ENCODE peak calls at places on chromosomes 4 and X, in seven cellular contexts. One of them, this sample, is unnamed.

GRCh38 chr4:139745111-139745639 is 79.6 kb downstream of the MGST2 start:
- DNase-seq in RWPE2: no peak
- DNase-seq in heart right ventricle: no peak
- DNase-seq in GM23338: no peak
- DNase-seq in tibial artery: no peak
- DNase-seq in osteoblast: no peak
- DNase-seq in fibroblast of pulmonary artery: no peak
- DNase-seq in this sample: no peak

GRCh38 chr4:173490817-173491518 is 39.1 kb downstream of the HAND2 start:
- DNase-seq in heart right ventricle: no peak
- DNase-seq in GM23338: no peak
- DNase-seq in RWPE2: no peak
- DNase-seq in fibroblast of pulmonary artery: peak; percentile 78
- DNase-seq in osteoblast: no peak
- DNase-seq in tibial artery: no peak
- DNase-seq in this sample: no peak

GRCh38 chr4:82567444-82567843 is 5.7 kb upstream of the TMEM150C start:
- DNase-seq in fibroblast of pulmonary artery: no peak
- DNase-seq in RWPE2: no peak
- DNase-seq in heart right ventricle: no peak
- DNase-seq in tibial artery: no peak
- DNase-seq in osteoblast: no peak
- DNase-seq in GM23338: no peak
- DNase-seq in this sample: no peak

GRCh38 chrX:109760241-109760921 is 27.3 kb upstream of the ACSL4 start:
- DNase-seq in fibroblast of pulmonary artery: no peak
- DNase-seq in RWPE2: no peak
- DNase-seq in osteoblast: no peak
- DNase-seq in GM23338: no peak
- DNase-seq in tibial artery: no peak
- DNase-seq in heart right ventricle: no peak
- DNase-seq in this sample: no peak

GRCh38 chr4:176443646-176444409 is 124.1 kb downstream of the SPCS3 start:
- DNase-seq in fibroblast of pulmonary artery: peak; percentile 32
- DNase-seq in tibial artery: no peak
- DNase-seq in osteoblast: no peak
- DNase-seq in RWPE2: no peak
- DNase-seq in heart right ventricle: no peak
- DNase-seq in GM23338: no peak
- DNase-seq in this sample: no peak

GRCh38 chrX:20530319-20530979 is 263.7 kb upstream of the RPS6KA3 start:
- DNase-seq in heart right ventricle: peak; percentile 33
- DNase-seq in GM23338: peak; percentile 62
- DNase-seq in tibial artery: peak; percentile 44
- DNase-seq in osteoblast: peak; percentile 45
- DNase-seq in RWPE2: no peak
- DNase-seq in fibroblast of pulmonary artery: peak; percentile 67
- DNase-seq in this sample: peak; percentile 44

GRCh38 chrX:48934581-48935331 is 15.9 kb upstream of the PIM2 start:
- DNase-seq in RWPE2: no peak
- DNase-seq in GM23338: no peak
- DNase-seq in heart right ventricle: no peak
- DNase-seq in osteoblast: no peak
- DNase-seq in tibial artery: no peak
- DNase-seq in fibroblast of pulmonary artery: no peak
- DNase-seq in this sample: no peak

GRCh38 chrX:119228506-119229290 is 7.4 kb upstream of the PGRMC1 start:
- DNase-seq in fibroblast of pulmonary artery: peak; percentile 94
- DNase-seq in osteoblast: peak; percentile 90
- DNase-seq in RWPE2: no peak
- DNase-seq in tibial artery: no peak
- DNase-seq in GM23338: no peak
- DNase-seq in heart right ventricle: no peak
- DNase-seq in this sample: no peak

GRCh38 chr4:21888195-21888976 is 60.2 kb downstream of the KCNIP4 start:
- DNase-seq in heart right ventricle: no peak
- DNase-seq in fibroblast of pulmonary artery: peak; percentile 82
- DNase-seq in RWPE2: no peak
- DNase-seq in GM23338: no peak
- DNase-seq in osteoblast: no peak
- DNase-seq in tibial artery: no peak
- DNase-seq in this sample: no peak

GRCh38 chr4:44056721-44057151 is 391.9 kb downstream of the KCTD8 start:
- DNase-seq in GM23338: peak; percentile 95
- DNase-seq in heart right ventricle: no peak
- DNase-seq in RWPE2: no peak
- DNase-seq in osteoblast: no peak
- DNase-seq in tibial artery: no peak
- DNase-seq in fibroblast of pulmonary artery: no peak
- DNase-seq in this sample: no peak

GRCh38 chr4:150259861-150260567 is 181.8 kb downstream of the DCLK2 start:
- DNase-seq in heart right ventricle: peak; percentile 18
- DNase-seq in osteoblast: no peak
- DNase-seq in tibial artery: no peak
- DNase-seq in RWPE2: no peak
- DNase-seq in fibroblast of pulmonary artery: no peak
- DNase-seq in GM23338: no peak
- DNase-seq in this sample: no peak

GRCh38 chr4:144599621-144600020 is 46.3 kb upstream of the HHIP start:
- DNase-seq in tibial artery: no peak
- DNase-seq in heart right ventricle: no peak
- DNase-seq in RWPE2: no peak
- DNase-seq in GM23338: no peak
- DNase-seq in fibroblast of pulmonary artery: no peak
- DNase-seq in osteoblast: no peak
- DNase-seq in this sample: no peak

GRCh38 chr4:5753766-5754528 is 42.9 kb downstream of the EVC start:
- DNase-seq in fibroblast of pulmonary artery: peak; percentile 96
- DNase-seq in GM23338: no peak
- DNase-seq in tibial artery: no peak
- DNase-seq in heart right ventricle: no peak
- DNase-seq in osteoblast: peak; percentile 97
- DNase-seq in RWPE2: no peak
- DNase-seq in this sample: peak; percentile 29

DNA sequence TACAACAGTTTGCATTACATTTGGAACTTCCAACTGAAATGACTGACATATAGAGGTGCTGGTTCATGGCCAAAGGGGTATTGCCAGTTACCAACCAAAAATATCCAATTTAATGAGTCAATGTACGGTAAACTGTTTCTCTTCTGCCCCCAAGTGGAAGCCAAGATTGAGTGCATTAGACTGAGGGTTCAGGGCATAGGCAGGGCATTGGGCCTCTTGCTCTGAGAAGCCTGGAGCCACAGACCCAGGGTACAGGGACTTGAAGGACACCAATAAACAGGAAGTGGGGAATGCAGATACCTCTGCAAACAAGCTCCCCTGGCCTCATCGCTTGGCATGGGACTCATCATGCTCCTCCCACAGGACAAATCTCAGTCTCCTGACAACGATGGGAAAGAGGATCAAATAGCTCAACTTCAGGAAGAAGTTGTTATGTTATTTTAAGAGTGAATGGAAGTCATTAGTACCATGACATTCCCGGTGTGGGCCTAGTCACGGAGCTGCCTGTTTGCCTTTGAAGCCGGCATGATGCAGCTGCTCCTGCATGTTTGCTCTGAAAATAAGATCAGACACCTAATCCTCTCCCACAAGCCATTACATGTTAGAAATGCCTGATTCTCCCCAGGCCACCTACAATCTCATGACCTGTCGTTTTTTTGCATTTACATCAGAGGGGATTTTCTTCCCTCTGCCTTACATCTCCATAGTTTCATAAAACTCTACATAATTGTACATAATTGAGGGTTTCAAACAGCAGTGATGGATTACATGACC is 224.2 kb downstream of the RCHY1 start:
- DNase-seq in fibroblast of pulmonary artery: peak; percentile 12
- DNase-seq in tibial artery: no peak
- DNase-seq in heart right ventricle: no peak
- DNase-seq in RWPE2: no peak
- DNase-seq in GM23338: peak; percentile 81
- DNase-seq in osteoblast: peak; percentile 31
- DNase-seq in this sample: peak; percentile 67
- TF ChIP-seq CTCF in fibroblast of pulmonary artery: peak; percentile 19
- TF ChIP-seq CTCF in tibial artery: no peak
- TF ChIP-seq CTCF in heart right ventricle: peak; percentile 33
- TF ChIP-seq CTCF in RWPE2: peak; percentile 40
- TF ChIP-seq CTCF in GM23338: peak; percentile 89
- TF ChIP-seq CTCF in osteoblast: peak; percentile 28
- TF ChIP-seq CTCF in this sample: peak; percentile 56

GRCh38 chrX:150365953-150366911 is 3.1 kb downstream of the MAMLD1 start:
- DNase-seq in osteoblast: no peak
- DNase-seq in tibial artery: peak; percentile 78
- DNase-seq in fibroblast of pulmonary artery: peak; percentile 51
- DNase-seq in RWPE2: no peak
- DNase-seq in heart right ventricle: peak; percentile 53
- DNase-seq in GM23338: peak; percentile 71
- DNase-seq in this sample: no peak

GRCh38 chrX:150363561-150364346 is 637 bp downstream of the MAMLD1 start:
- DNase-seq in heart right ventricle: peak; percentile 6
- DNase-seq in fibroblast of pulmonary artery: peak; percentile 45
- DNase-seq in tibial artery: no peak
- DNase-seq in osteoblast: no peak
- DNase-seq in GM23338: peak; percentile 59
- DNase-seq in RWPE2: no peak
- DNase-seq in this sample: no peak

GRCh38 chrX:150365051-150365952 is 2.2 kb downstream of the MAMLD1 start:
- DNase-seq in osteoblast: peak; percentile 83
- DNase-seq in fibroblast of pulmonary artery: peak; percentile 61
- DNase-seq in tibial artery: no peak
- DNase-seq in heart right ventricle: peak; percentile 68
- DNase-seq in GM23338: peak; percentile 73
- DNase-seq in RWPE2: no peak
- DNase-seq in this sample: no peak

GRCh38 chrX:150362599-150363481 is at the start of gene MAMLD1:
- DNase-seq in heart right ventricle: peak; percentile 68
- DNase-seq in tibial artery: peak; percentile 84
- DNase-seq in fibroblast of pulmonary artery: peak; percentile 80
- DNase-seq in RWPE2: no peak
- DNase-seq in GM23338: peak; percentile 18
- DNase-seq in osteoblast: peak; percentile 93
- DNase-seq in this sample: peak; percentile 24

DNA sequence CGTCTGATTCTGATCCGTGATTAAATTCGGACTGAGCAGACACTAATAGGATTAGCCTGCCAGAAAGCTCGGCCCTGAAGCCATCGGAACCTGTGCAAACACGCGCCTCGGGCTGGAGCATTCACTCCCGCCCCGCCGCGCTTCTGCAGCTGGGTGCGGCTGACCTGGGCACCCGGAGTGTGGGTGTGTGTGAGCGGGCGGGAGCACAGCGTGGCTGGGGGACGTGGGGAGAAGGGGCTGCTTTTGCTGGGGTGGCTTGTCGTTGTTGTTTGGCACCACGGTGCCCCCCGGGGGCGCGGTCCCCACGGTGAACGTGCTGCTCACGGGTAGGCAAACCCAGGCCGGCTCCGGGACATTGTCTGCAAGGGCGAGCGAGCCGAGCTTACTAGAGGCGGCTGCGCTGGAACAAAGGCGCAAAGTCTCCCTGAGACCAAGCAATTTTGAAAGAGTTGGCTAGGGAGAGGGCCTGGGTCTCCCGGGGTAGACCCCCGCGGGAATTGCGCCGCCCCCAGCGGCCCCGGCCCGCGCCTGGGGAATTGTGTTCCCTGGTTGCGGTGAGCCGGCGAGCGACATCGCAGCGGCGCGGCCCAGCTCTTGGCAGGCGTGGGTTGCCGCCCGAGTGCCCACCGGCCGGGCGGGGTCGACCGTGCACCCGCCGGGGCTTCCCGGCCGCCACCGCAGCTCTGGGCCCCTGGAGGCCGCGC is 1.4 kb downstream of the MAMLD1 start:
- DNase-seq in fibroblast of pulmonary artery: no peak
- DNase-seq in GM23338: peak; percentile 8
- DNase-seq in tibial artery: no peak
- DNase-seq in RWPE2: no peak
- DNase-seq in osteoblast: no peak
- DNase-seq in heart right ventricle: peak; percentile 17
- DNase-seq in this sample: no peak
- H3K4me3 ChIP-seq in fibroblast of pulmonary artery: peak overlapping the region; percentile 60
- H3K4me3 ChIP-seq in GM23338: peak overlapping the region; percentile 58
- H3K4me3 ChIP-seq in tibial artery: peak overlapping the region; percentile 68
- H3K4me3 ChIP-seq in RWPE2: peak overlapping the region; percentile 38
- H3K4me3 ChIP-seq in osteoblast: peak overlapping the region; percentile 78
- H3K4me3 ChIP-seq in heart right ventricle: peak overlapping the region; percentile 62
- H3K4me3 ChIP-seq in this sample: no peak overlapping the region

GRCh38 chrX:56787734-56788152 is 58.7 kb downstream of the NBDY start:
- DNase-seq in tibial artery: no peak
- DNase-seq in GM23338: no peak
- DNase-seq in osteoblast: no peak
- DNase-seq in RWPE2: no peak
- DNase-seq in heart right ventricle: no peak
- DNase-seq in fibroblast of pulmonary artery: no peak
- DNase-seq in this sample: no peak

GRCh38 chrX:56789518-56790070 is 60.6 kb downstream of the NBDY start:
- DNase-seq in GM23338: no peak
- DNase-seq in osteoblast: no peak
- DNase-seq in tibial artery: no peak
- DNase-seq in RWPE2: no peak
- DNase-seq in fibroblast of pulmonary artery: no peak
- DNase-seq in heart right ventricle: no peak
- DNase-seq in this sample: no peak

GRCh38 chrX:56786889-56787733 is 58.1 kb downstream of the NBDY start:
- DNase-seq in RWPE2: no peak
- DNase-seq in osteoblast: no peak
- DNase-seq in tibial artery: no peak
- DNase-seq in GM23338: no peak
- DNase-seq in heart right ventricle: no peak
- DNase-seq in fibroblast of pulmonary artery: no peak
- DNase-seq in this sample: no peak

GRCh38 chrX:56788717-56789122 is 59.7 kb downstream of the NBDY start:
- DNase-seq in fibroblast of pulmonary artery: peak; percentile 32
- DNase-seq in tibial artery: no peak
- DNase-seq in GM23338: no peak
- DNase-seq in heart right ventricle: no peak
- DNase-seq in osteoblast: no peak
- DNase-seq in RWPE2: no peak
- DNase-seq in this sample: no peak

GRCh38 chrX:56788229-56788628 is 59.2 kb downstream of the NBDY start:
- DNase-seq in osteoblast: no peak
- DNase-seq in RWPE2: no peak
- DNase-seq in heart right ventricle: no peak
- DNase-seq in fibroblast of pulmonary artery: no peak
- DNase-seq in tibial artery: no peak
- DNase-seq in GM23338: no peak
- DNase-seq in this sample: no peak
- TF ChIP-seq CTCF in osteoblast: peak; percentile 20
- TF ChIP-seq CTCF in RWPE2: no peak
- TF ChIP-seq CTCF in heart right ventricle: no peak
- TF ChIP-seq CTCF in fibroblast of pulmonary artery: no peak
- TF ChIP-seq CTCF in tibial artery: no peak
- TF ChIP-seq CTCF in GM23338: no peak
- TF ChIP-seq CTCF in this sample: no peak

DNA sequence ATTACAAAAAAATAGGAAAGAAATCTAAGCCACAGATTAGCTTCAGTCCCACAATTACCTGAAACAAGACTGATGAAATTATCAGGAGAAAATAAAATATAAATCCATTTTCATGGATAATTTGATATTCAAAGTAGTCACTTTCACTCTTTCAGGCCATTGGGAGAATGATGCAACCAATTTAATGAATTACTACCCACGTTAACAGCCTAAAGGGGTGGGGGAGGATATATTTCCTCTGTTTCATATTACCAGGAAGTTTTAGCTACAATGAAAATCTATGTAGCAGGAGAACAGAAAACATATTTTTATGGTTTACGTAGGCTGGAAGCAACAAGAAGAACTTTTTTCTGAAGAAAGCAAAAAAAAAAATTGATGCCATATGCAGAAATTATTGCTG is 101.0 kb downstream of the CXXC4 start:
- DNase-seq in tibial artery: no peak
- DNase-seq in RWPE2: no peak
- DNase-seq in heart right ventricle: no peak
- DNase-seq in fibroblast of pulmonary artery: no peak
- DNase-seq in GM23338: no peak
- DNase-seq in osteoblast: peak; percentile 1
- DNase-seq in this sample: no peak
- H3K4me3 ChIP-seq in tibial artery: no peak overlapping the region
- H3K4me3 ChIP-seq in RWPE2: no peak overlapping the region
- H3K4me3 ChIP-seq in heart right ventricle: no peak overlapping the region
- H3K4me3 ChIP-seq in fibroblast of pulmonary artery: no peak overlapping the region
- H3K4me3 ChIP-seq in GM23338: no peak overlapping the region
- H3K4me3 ChIP-seq in osteoblast: no peak overlapping the region
- H3K4me3 ChIP-seq in this sample: no peak overlapping the region

This sample was measured in GM12865.